ENCODE peak calls at places on chromosomes 6 and 20, in six cellular contexts. Q is heart right ventricle, E is heart left ventricle, K is adrenal gland, W is astrocyte, F is Peyer's patch. B is an unnamed sample. For H3K9me3 and H3K27me3, the result is how much of the 10 kb centered on the place peaks cover.

GRCh38 chr6:44022671-44023352 is 104.4 kb downstream of the MRPL14 start:
- DNase-seq in Q (no peak), E (no peak), K (no peak), W (no peak), F (no peak), B (no peak)

GRCh38 chr6:39553811-39554802 is 171.1 kb downstream of the KIF6 start:
- DNase-seq in Q (no peak), E (peak), K (no peak), W (peak), F (no peak), B (no peak)

GRCh38 chr6:108559884-108560462 is 744 bp upstream of the FOXO3 start:
- DNase-seq in Q (peak), E (peak), K (peak), W (peak), F (peak), B (peak)

GRCh38 chr6:89611666-89612065 is 26.9 kb downstream of the LYRM2 start:
- DNase-seq in Q (no peak), E (no peak), K (no peak), W (peak), F (no peak), B (no peak)

GRCh38 chr6:37323568-37323967 is 30.2 kb upstream of the RNF8 start:
- DNase-seq in Q (no peak), E (no peak), K (no peak), W (no peak), F (no peak), B (no peak)

GRCh38 chr6:170345662-170346061 is 39.1 kb downstream of the FAM120B start:
- DNase-seq in Q (no peak), E (no peak), K (no peak), W (peak), F (no peak), B (no peak)

GRCh38 chr20:57609842-57610167 is 10.4 kb downstream of the ZBP1 start:
- DNase-seq in Q (no peak), E (no peak), K (no peak), W (no peak), F (no peak), B (no peak)

GRCh38 chr6:154932562-154933027 is 62.5 kb upstream of the TIAM2 start:
- DNase-seq in Q (no peak), E (no peak), K (no peak), W (peak), F (no peak), B (no peak)

GRCh38 chr6:105181981-105182515 is 2.2 kb upstream of the POPDC3 start:
- DNase-seq in Q (no peak), E (no peak), K (no peak), W (no peak), F (no peak), B (no peak)

GRCh38 chr20:10219452-10219791 is 792 bp downstream of the SNAP25 start:
- DNase-seq in Q (peak), E (peak), K (peak), W (peak), F (peak), B (peak)

GRCh38 chr6:90190752-90191393 is 105.8 kb downstream of the BACH2 start:
- DNase-seq in Q (no peak), E (no peak), K (no peak), W (no peak), F (no peak), B (no peak)

GRCh38 chr6:76490456-76490855 is 418.0 kb upstream of the IMPG1 start:
- DNase-seq in Q (no peak), E (no peak), K (no peak), W (no peak), F (no peak), B (no peak)

GRCh38 chr6:114158838-114159694 is 183.8 kb downstream of the HS3ST5 start:
- DNase-seq in Q (no peak), E (no peak), K (no peak), W (no peak), F (no peak), B (no peak)

GRCh38 chr6:112920994-112921393 is 573.9 kb downstream of the RFPL4B start:
- DNase-seq in Q (no peak), E (no peak), K (no peak), W (no peak), F (no peak), B (no peak)
- H3K4me3 ChIP-seq in Q (no peak), E (no peak), K (no peak), W (no peak), F (no peak), B (no peak)

GRCh38 chr20:56285496-56285895 is 37.0 kb downstream of the MC3R start:
- DNase-seq in Q (no peak), E (no peak), K (peak), W (no peak), F (no peak), B (no peak)
- H3K9me3 ChIP-seq in Q (under half), E (under half), K (under half), W (under half), F (under half), B (under half)

DNA sequence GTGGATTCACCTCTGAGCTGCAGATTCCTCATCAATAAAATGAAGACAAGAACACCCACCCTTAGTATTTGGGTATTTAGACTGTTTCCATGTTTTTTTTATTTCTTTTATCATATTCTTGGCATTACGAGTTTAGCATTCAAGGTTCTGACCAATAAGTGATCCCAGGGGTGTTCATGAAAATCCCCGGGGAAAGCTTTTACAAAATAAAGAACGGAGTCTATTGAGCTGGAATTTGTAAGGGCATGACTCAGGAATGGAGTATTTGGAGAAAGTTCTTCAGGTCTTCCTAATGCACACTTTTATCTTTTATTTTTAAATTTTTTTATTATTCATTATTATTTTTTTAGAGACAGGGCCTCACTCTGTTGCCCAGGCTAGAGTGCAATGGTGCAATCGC is 19.4 kb upstream of the TOX2 start:
- DNase-seq in Q (no peak), E (no peak), K (no peak), W (peak), F (no peak), B (no peak)
- H3K27me3 ChIP-seq in Q (under half), E (under half), K (under half), W (under half), F (under half), B (under half)

GRCh38 chr6:141701732-141702131 is 431.0 kb upstream of the GJE1 start:
- DNase-seq in Q (no peak), E (no peak), K (no peak), W (no peak), F (no peak), B (no peak)

GRCh38 chr6:141700836-141701235 is 431.9 kb upstream of the GJE1 start:
- DNase-seq in Q (no peak), E (no peak), K (no peak), W (peak), F (no peak), B (no peak)
- H3K4me3 ChIP-seq in Q (no peak), E (no peak), K (no peak), W (no peak), F (no peak), B (no peak)

DNA sequence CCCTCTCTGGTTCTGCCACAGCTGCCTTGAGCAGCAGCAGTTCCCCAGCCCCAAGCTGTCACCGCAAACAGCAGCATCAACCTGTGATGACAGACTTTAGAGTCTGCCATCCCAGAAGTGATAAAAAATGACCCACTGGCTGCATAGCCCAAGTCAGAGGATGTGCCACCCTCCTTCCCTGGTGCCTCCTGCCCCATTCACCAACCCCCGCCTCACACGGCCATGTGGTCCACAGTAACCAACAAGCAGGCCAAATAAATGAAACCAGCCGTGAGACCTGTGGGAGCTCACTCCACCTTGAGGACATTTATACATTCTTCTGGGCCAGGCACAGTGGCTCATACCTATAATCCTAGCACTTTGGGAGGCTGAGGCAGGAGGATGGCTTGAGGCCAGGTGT is 98.2 kb downstream of the PRND start:
- DNase-seq in Q (no peak), E (no peak), K (no peak), W (no peak), F (no peak), B (no peak)
- H3K9me3 ChIP-seq in Q (under half), E (under half), K (under half), W (under half), F (under half), B (under half)

GRCh38 chr20:22681591-22682248 is 97.3 kb upstream of the FOXA2 start:
- DNase-seq in Q (no peak), E (no peak), K (no peak), W (no peak), F (no peak), B (no peak)

GRCh38 chr20:22679197-22679596 is 94.8 kb upstream of the FOXA2 start:
- DNase-seq in Q (no peak), E (no peak), K (no peak), W (no peak), F (no peak), B (no peak)

GRCh38 chr20:22678678-22679077 is 94.3 kb upstream of the FOXA2 start:
- DNase-seq in Q (no peak), E (no peak), K (no peak), W (no peak), F (no peak), B (no peak)

GRCh38 chr20:22682381-22682780 is 98.0 kb upstream of the FOXA2 start:
- DNase-seq in Q (no peak), E (no peak), K (no peak), W (no peak), F (no peak), B (no peak)

GRCh38 chr20:22680031-22680740 is 95.8 kb upstream of the FOXA2 start:
- DNase-seq in Q (no peak), E (no peak), K (no peak), W (no peak), F (no peak), B (no peak)
- H3K27me3 ChIP-seq in Q (under half), E (under half), K (under half), W (under half), F (under half), B (under half)

GRCh38 chr6:56334937-56335336 is 87.6 kb upstream of the COL21A1 start:
- DNase-seq in Q (no peak), E (no peak), K (no peak), W (peak), F (no peak), B (no peak)
- H3K4me3 ChIP-seq in Q (no peak), E (no peak), K (no peak), W (no peak), F (no peak), B (no peak)

DNA sequence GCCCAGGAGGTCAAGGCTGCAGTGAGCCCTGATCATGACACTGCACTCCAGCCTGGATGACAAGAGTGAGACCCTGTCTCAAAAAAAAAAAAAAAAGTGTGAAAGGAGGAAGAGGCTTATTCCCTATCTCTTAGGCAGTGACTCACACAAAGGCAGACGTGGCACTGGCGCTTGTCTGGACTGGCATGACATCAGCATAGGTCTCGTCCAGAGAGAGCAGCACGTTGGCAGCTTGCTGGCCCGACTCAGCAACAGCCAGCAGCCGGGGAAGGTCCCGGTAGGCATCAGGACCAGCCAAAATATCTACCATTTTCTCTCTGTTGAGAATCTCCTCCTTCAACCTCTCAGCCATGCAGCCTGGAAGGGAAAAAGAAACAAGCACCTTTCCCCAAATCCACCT is 14.1 kb downstream of the CDK5RAP1 start:
- DNase-seq in Q (peak), E (peak), K (peak), W (peak), F (no peak), B (no peak)
- H3K9me3 ChIP-seq in Q (under half), E (under half), K (under half), W (under half), F (under half), B (under half)